ENCODE peak calls at places on chromosome 12, in nine cellular contexts. One of them, this sample, is unnamed.

GRCh38 chr12:121964813-121965643 is 46.6 kb downstream of the CFAP251 start:
- DNase-seq in kidney tubule cell: peak; percentile 42
- DNase-seq in T-helper 1 cell: no peak
- DNase-seq in activated naive CD4-positive, alpha-beta T cell treated with Interleukin-2 at 50 U/mL for 16 hours: no peak
- DNase-seq in mucosa of descending colon: no peak
- DNase-seq in heart right ventricle: no peak
- DNase-seq in COLO829: peak; percentile 70
- DNase-seq in HFFc6: peak; percentile 89
- DNase-seq in coronary artery: no peak
- DNase-seq in this sample: no peak

GRCh38 chr12:586318-587071 is 76.8 kb downstream of the NINJ2 start:
- DNase-seq in kidney tubule cell: no peak
- DNase-seq in T-helper 1 cell: no peak
- DNase-seq in activated naive CD4-positive, alpha-beta T cell treated with Interleukin-2 at 50 U/mL for 16 hours: no peak
- DNase-seq in mucosa of descending colon: no peak
- DNase-seq in heart right ventricle: no peak
- DNase-seq in COLO829: no peak
- DNase-seq in HFFc6: no peak
- DNase-seq in coronary artery: no peak
- DNase-seq in this sample: no peak

GRCh38 chr12:127170271-127171180 is 1096.4 kb upstream of the TMEM132C start:
- DNase-seq in kidney tubule cell: no peak
- DNase-seq in T-helper 1 cell: no peak
- DNase-seq in activated naive CD4-positive, alpha-beta T cell treated with Interleukin-2 at 50 U/mL for 16 hours: no peak
- DNase-seq in mucosa of descending colon: no peak
- DNase-seq in heart right ventricle: no peak
- DNase-seq in COLO829: no peak
- DNase-seq in HFFc6: peak; percentile 27
- DNase-seq in coronary artery: peak; percentile 66
- DNase-seq in this sample: no peak

GRCh38 chr12:100899301-100899700 is 104.7 kb downstream of the ANO4 start:
- DNase-seq in kidney tubule cell: no peak
- DNase-seq in T-helper 1 cell: no peak
- DNase-seq in activated naive CD4-positive, alpha-beta T cell treated with Interleukin-2 at 50 U/mL for 16 hours: no peak
- DNase-seq in mucosa of descending colon: no peak
- DNase-seq in heart right ventricle: no peak
- DNase-seq in COLO829: no peak
- DNase-seq in HFFc6: no peak
- DNase-seq in coronary artery: no peak
- DNase-seq in this sample: no peak

GRCh38 chr12:32312049-32312670 is 87.2 kb upstream of the FGD4 start:
- DNase-seq in kidney tubule cell: peak; percentile 78
- DNase-seq in T-helper 1 cell: peak; percentile 52
- DNase-seq in activated naive CD4-positive, alpha-beta T cell treated with Interleukin-2 at 50 U/mL for 16 hours: no peak
- DNase-seq in mucosa of descending colon: no peak
- DNase-seq in heart right ventricle: no peak
- DNase-seq in COLO829: peak; percentile 38
- DNase-seq in HFFc6: peak; percentile 69
- DNase-seq in coronary artery: no peak
- DNase-seq in this sample: no peak

GRCh38 chr12:12883369-12884001 is 7.9 kb upstream of the GPRC5A start:
- DNase-seq in kidney tubule cell: peak; percentile 54
- DNase-seq in T-helper 1 cell: no peak
- DNase-seq in activated naive CD4-positive, alpha-beta T cell treated with Interleukin-2 at 50 U/mL for 16 hours: no peak
- DNase-seq in mucosa of descending colon: no peak
- DNase-seq in heart right ventricle: no peak
- DNase-seq in COLO829: peak; percentile 69
- DNase-seq in HFFc6: peak; percentile 57
- DNase-seq in coronary artery: no peak
- DNase-seq in this sample: no peak

GRCh38 chr12:105721051-105721825 is 390.7 kb downstream of the C12orf75 start:
- DNase-seq in kidney tubule cell: no peak
- DNase-seq in T-helper 1 cell: no peak
- DNase-seq in activated naive CD4-positive, alpha-beta T cell treated with Interleukin-2 at 50 U/mL for 16 hours: no peak
- DNase-seq in mucosa of descending colon: no peak
- DNase-seq in heart right ventricle: no peak
- DNase-seq in COLO829: no peak
- DNase-seq in HFFc6: no peak
- DNase-seq in coronary artery: no peak
- DNase-seq in this sample: no peak

GRCh38 chr12:77324763-77325468 is 259.5 kb upstream of the E2F7 start:
- DNase-seq in kidney tubule cell: peak; percentile 73
- DNase-seq in T-helper 1 cell: peak; percentile 28
- DNase-seq in activated naive CD4-positive, alpha-beta T cell treated with Interleukin-2 at 50 U/mL for 16 hours: no peak
- DNase-seq in mucosa of descending colon: peak; percentile 73
- DNase-seq in heart right ventricle: peak; percentile 80
- DNase-seq in COLO829: peak; percentile 45
- DNase-seq in HFFc6: peak; percentile 37
- DNase-seq in coronary artery: no peak
- DNase-seq in this sample: peak; percentile 68

GRCh38 chr12:47032644-47033043 is 46.8 kb upstream of the PCED1B start:
- DNase-seq in kidney tubule cell: peak; percentile 72
- DNase-seq in T-helper 1 cell: peak; percentile 57
- DNase-seq in activated naive CD4-positive, alpha-beta T cell treated with Interleukin-2 at 50 U/mL for 16 hours: no peak
- DNase-seq in mucosa of descending colon: no peak
- DNase-seq in heart right ventricle: no peak
- DNase-seq in COLO829: no peak
- DNase-seq in HFFc6: peak; percentile 55
- DNase-seq in coronary artery: no peak
- DNase-seq in this sample: no peak

GRCh38 chr12:2958432-2959193 is 584 bp upstream of the TEAD4 start:
- DNase-seq in kidney tubule cell: peak; percentile 89
- DNase-seq in T-helper 1 cell: no peak
- DNase-seq in activated naive CD4-positive, alpha-beta T cell treated with Interleukin-2 at 50 U/mL for 16 hours: no peak
- DNase-seq in mucosa of descending colon: peak; percentile 75
- DNase-seq in heart right ventricle: peak; percentile 72
- DNase-seq in COLO829: peak; percentile 75
- DNase-seq in HFFc6: peak; percentile 81
- DNase-seq in coronary artery: peak; percentile 82
- DNase-seq in this sample: peak; percentile 47

GRCh38 chr12:68755536-68756243 is 9.7 kb downstream of the SLC35E3 start:
- DNase-seq in kidney tubule cell: no peak
- DNase-seq in T-helper 1 cell: no peak
- DNase-seq in activated naive CD4-positive, alpha-beta T cell treated with Interleukin-2 at 50 U/mL for 16 hours: no peak
- DNase-seq in mucosa of descending colon: no peak
- DNase-seq in heart right ventricle: no peak
- DNase-seq in COLO829: no peak
- DNase-seq in HFFc6: no peak
- DNase-seq in coronary artery: no peak
- DNase-seq in this sample: no peak

GRCh38 chr12:62217466-62218194 is 42.6 kb upstream of the USP15 start:
- DNase-seq in kidney tubule cell: no peak
- DNase-seq in T-helper 1 cell: no peak
- DNase-seq in activated naive CD4-positive, alpha-beta T cell treated with Interleukin-2 at 50 U/mL for 16 hours: no peak
- DNase-seq in mucosa of descending colon: no peak
- DNase-seq in heart right ventricle: no peak
- DNase-seq in COLO829: no peak
- DNase-seq in HFFc6: no peak
- DNase-seq in coronary artery: no peak
- DNase-seq in this sample: no peak

GRCh38 chr12:132152921-132153321 is 8.7 kb downstream of the NOC4L start:
- DNase-seq in kidney tubule cell: no peak
- DNase-seq in T-helper 1 cell: no peak
- DNase-seq in activated naive CD4-positive, alpha-beta T cell treated with Interleukin-2 at 50 U/mL for 16 hours: no peak
- DNase-seq in mucosa of descending colon: no peak
- DNase-seq in heart right ventricle: peak; percentile 10
- DNase-seq in COLO829: no peak
- DNase-seq in HFFc6: no peak
- DNase-seq in coronary artery: no peak
- DNase-seq in this sample: no peak

GRCh38 chr12:119334459-119335170 is at the start of gene CCDC60:
- DNase-seq in kidney tubule cell: no peak
- DNase-seq in T-helper 1 cell: no peak
- DNase-seq in activated naive CD4-positive, alpha-beta T cell treated with Interleukin-2 at 50 U/mL for 16 hours: no peak
- DNase-seq in mucosa of descending colon: peak; percentile 69
- DNase-seq in heart right ventricle: no peak
- DNase-seq in COLO829: no peak
- DNase-seq in HFFc6: no peak
- DNase-seq in coronary artery: no peak
- DNase-seq in this sample: no peak

GRCh38 chr12:32448581-32448980 is 49.2 kb downstream of the FGD4 start:
- DNase-seq in kidney tubule cell: peak; percentile 64
- DNase-seq in T-helper 1 cell: no peak
- DNase-seq in activated naive CD4-positive, alpha-beta T cell treated with Interleukin-2 at 50 U/mL for 16 hours: no peak
- DNase-seq in mucosa of descending colon: no peak
- DNase-seq in heart right ventricle: no peak
- DNase-seq in COLO829: no peak
- DNase-seq in HFFc6: no peak
- DNase-seq in coronary artery: no peak
- DNase-seq in this sample: no peak

GRCh38 chr12:92070054-92070863 is 75.4 kb downstream of the BTG1 start:
- DNase-seq in kidney tubule cell: peak; percentile 81
- DNase-seq in T-helper 1 cell: no peak
- DNase-seq in activated naive CD4-positive, alpha-beta T cell treated with Interleukin-2 at 50 U/mL for 16 hours: no peak
- DNase-seq in mucosa of descending colon: no peak
- DNase-seq in heart right ventricle: no peak
- DNase-seq in COLO829: no peak
- DNase-seq in HFFc6: no peak
- DNase-seq in coronary artery: no peak
- DNase-seq in this sample: peak; percentile 83

GRCh38 chr12:68406134-68406576 is 74.0 kb upstream of the MDM1 start:
- DNase-seq in kidney tubule cell: peak; percentile 58
- DNase-seq in T-helper 1 cell: no peak
- DNase-seq in activated naive CD4-positive, alpha-beta T cell treated with Interleukin-2 at 50 U/mL for 16 hours: no peak
- DNase-seq in mucosa of descending colon: peak; percentile 94
- DNase-seq in heart right ventricle: peak; percentile 93
- DNase-seq in COLO829: no peak
- DNase-seq in HFFc6: peak; percentile 42
- DNase-seq in coronary artery: peak; percentile 96
- DNase-seq in this sample: peak; percentile 99

GRCh38 chr12:25904442-25904841 is 54.0 kb upstream of the RASSF8 start:
- DNase-seq in kidney tubule cell: peak; percentile 15
- DNase-seq in T-helper 1 cell: no peak
- DNase-seq in activated naive CD4-positive, alpha-beta T cell treated with Interleukin-2 at 50 U/mL for 16 hours: no peak
- DNase-seq in mucosa of descending colon: no peak
- DNase-seq in heart right ventricle: no peak
- DNase-seq in COLO829: no peak
- DNase-seq in HFFc6: peak; percentile 19
- DNase-seq in coronary artery: no peak
- DNase-seq in this sample: no peak

GRCh38 chr12:120640840-120641833 is 711 bp downstream of the CABP1 start:
- DNase-seq in kidney tubule cell: peak; percentile 63
- DNase-seq in T-helper 1 cell: peak; percentile 37
- DNase-seq in activated naive CD4-positive, alpha-beta T cell treated with Interleukin-2 at 50 U/mL for 16 hours: peak; percentile 56
- DNase-seq in mucosa of descending colon: peak; percentile 63
- DNase-seq in heart right ventricle: peak; percentile 55
- DNase-seq in COLO829: no peak
- DNase-seq in HFFc6: peak; percentile 9
- DNase-seq in coronary artery: no peak
- DNase-seq in this sample: no peak

GRCh38 chr12:130764475-130765185 is 48.5 kb upstream of the RIMBP2 start:
- DNase-seq in kidney tubule cell: peak; percentile 15
- DNase-seq in T-helper 1 cell: peak; percentile 33
- DNase-seq in activated naive CD4-positive, alpha-beta T cell treated with Interleukin-2 at 50 U/mL for 16 hours: peak; percentile 26
- DNase-seq in mucosa of descending colon: no peak
- DNase-seq in heart right ventricle: no peak
- DNase-seq in COLO829: peak; percentile 48
- DNase-seq in HFFc6: peak; percentile 67
- DNase-seq in coronary artery: no peak
- DNase-seq in this sample: no peak

GRCh38 chr12:113428482-113428881 is 6.3 kb downstream of the SDSL start:
- DNase-seq in kidney tubule cell: no peak
- DNase-seq in T-helper 1 cell: no peak
- DNase-seq in activated naive CD4-positive, alpha-beta T cell treated with Interleukin-2 at 50 U/mL for 16 hours: no peak
- DNase-seq in mucosa of descending colon: no peak
- DNase-seq in heart right ventricle: no peak
- DNase-seq in COLO829: no peak
- DNase-seq in HFFc6: no peak
- DNase-seq in coronary artery: no peak
- DNase-seq in this sample: no peak

GRCh38 chr12:47509398-47509851 is 196.4 kb downstream of the RPAP3 start:
- DNase-seq in kidney tubule cell: peak; percentile 31
- DNase-seq in T-helper 1 cell: no peak
- DNase-seq in activated naive CD4-positive, alpha-beta T cell treated with Interleukin-2 at 50 U/mL for 16 hours: no peak
- DNase-seq in mucosa of descending colon: no peak
- DNase-seq in heart right ventricle: no peak
- DNase-seq in COLO829: no peak
- DNase-seq in HFFc6: peak; percentile 96
- DNase-seq in coronary artery: no peak
- DNase-seq in this sample: no peak

GRCh38 chr12:46933947-46934346 is 108.2 kb upstream of the SLC38A4 start:
- DNase-seq in kidney tubule cell: peak; percentile 52
- DNase-seq in T-helper 1 cell: peak; percentile 10
- DNase-seq in activated naive CD4-positive, alpha-beta T cell treated with Interleukin-2 at 50 U/mL for 16 hours: no peak
- DNase-seq in mucosa of descending colon: no peak
- DNase-seq in heart right ventricle: no peak
- DNase-seq in COLO829: peak; percentile 37
- DNase-seq in HFFc6: peak; percentile 69
- DNase-seq in coronary artery: no peak
- DNase-seq in this sample: no peak

GRCh38 chr12:2052861-2053674 is at the start of gene CACNA1C:
- DNase-seq in kidney tubule cell: peak; percentile 41
- DNase-seq in T-helper 1 cell: peak; percentile 27
- DNase-seq in activated naive CD4-positive, alpha-beta T cell treated with Interleukin-2 at 50 U/mL for 16 hours: peak; percentile 34
- DNase-seq in mucosa of descending colon: no peak
- DNase-seq in heart right ventricle: peak; percentile 71
- DNase-seq in COLO829: no peak
- DNase-seq in HFFc6: peak; percentile 49
- DNase-seq in coronary artery: no peak
- DNase-seq in this sample: no peak

GRCh38 chr12:27284751-27285150 is 40.7 kb downstream of the STK38L start:
- DNase-seq in kidney tubule cell: no peak
- DNase-seq in T-helper 1 cell: no peak
- DNase-seq in activated naive CD4-positive, alpha-beta T cell treated with Interleukin-2 at 50 U/mL for 16 hours: no peak
- DNase-seq in mucosa of descending colon: no peak
- DNase-seq in heart right ventricle: no peak
- DNase-seq in COLO829: peak; percentile 38
- DNase-seq in HFFc6: peak; percentile 64
- DNase-seq in coronary artery: no peak
- DNase-seq in this sample: no peak

GRCh38 chr12:18975933-18976332 is 153.6 kb upstream of the PLEKHA5 start:
- DNase-seq in kidney tubule cell: no peak
- DNase-seq in T-helper 1 cell: no peak
- DNase-seq in activated naive CD4-positive, alpha-beta T cell treated with Interleukin-2 at 50 U/mL for 16 hours: no peak
- DNase-seq in mucosa of descending colon: no peak
- DNase-seq in heart right ventricle: no peak
- DNase-seq in COLO829: no peak
- DNase-seq in HFFc6: no peak
- DNase-seq in coronary artery: no peak
- DNase-seq in this sample: no peak

GRCh38 chr12:113242018-113242418 is 20.8 kb downstream of the TPCN1 start:
- DNase-seq in kidney tubule cell: peak; percentile 97
- DNase-seq in T-helper 1 cell: no peak
- DNase-seq in activated naive CD4-positive, alpha-beta T cell treated with Interleukin-2 at 50 U/mL for 16 hours: no peak
- DNase-seq in mucosa of descending colon: no peak
- DNase-seq in heart right ventricle: no peak
- DNase-seq in COLO829: no peak
- DNase-seq in HFFc6: no peak
- DNase-seq in coronary artery: no peak
- DNase-seq in this sample: peak; percentile 82

GRCh38 chr12:20154060-20154459 is 214.3 kb upstream of the PDE3A start:
- DNase-seq in kidney tubule cell: peak; percentile 7
- DNase-seq in T-helper 1 cell: no peak
- DNase-seq in activated naive CD4-positive, alpha-beta T cell treated with Interleukin-2 at 50 U/mL for 16 hours: no peak
- DNase-seq in mucosa of descending colon: no peak
- DNase-seq in heart right ventricle: no peak
- DNase-seq in COLO829: no peak
- DNase-seq in HFFc6: no peak
- DNase-seq in coronary artery: no peak
- DNase-seq in this sample: no peak

GRCh38 chr12:132179431-132180362 is 35.4 kb downstream of the NOC4L start:
- DNase-seq in kidney tubule cell: no peak
- DNase-seq in T-helper 1 cell: no peak
- DNase-seq in activated naive CD4-positive, alpha-beta T cell treated with Interleukin-2 at 50 U/mL for 16 hours: no peak
- DNase-seq in mucosa of descending colon: peak; percentile 27
- DNase-seq in heart right ventricle: peak; percentile 6
- DNase-seq in COLO829: no peak
- DNase-seq in HFFc6: no peak
- DNase-seq in coronary artery: no peak
- DNase-seq in this sample: no peak

GRCh38 chr12:67269632-67270578 is 747 bp downstream of the CAND1 start:
- DNase-seq in kidney tubule cell: peak; percentile 31
- DNase-seq in T-helper 1 cell: peak; percentile 47
- DNase-seq in activated naive CD4-positive, alpha-beta T cell treated with Interleukin-2 at 50 U/mL for 16 hours: peak; percentile 63
- DNase-seq in mucosa of descending colon: peak; percentile 77
- DNase-seq in heart right ventricle: peak; percentile 45
- DNase-seq in COLO829: no peak
- DNase-seq in HFFc6: no peak
- DNase-seq in coronary artery: peak; percentile 80
- DNase-seq in this sample: peak; percentile 61

GRCh38 chr12:47748899-47749298 is 9.8 kb downstream of the RAPGEF3 start:
- DNase-seq in kidney tubule cell: no peak
- DNase-seq in T-helper 1 cell: no peak
- DNase-seq in activated naive CD4-positive, alpha-beta T cell treated with Interleukin-2 at 50 U/mL for 16 hours: no peak
- DNase-seq in mucosa of descending colon: no peak
- DNase-seq in heart right ventricle: no peak
- DNase-seq in COLO829: no peak
- DNase-seq in HFFc6: no peak
- DNase-seq in coronary artery: no peak
- DNase-seq in this sample: no peak

This sample was measured in left lobe of liver.